ENCODE peak calls at places on chromosomes 7 and 10, in eight cellular contexts. Z, D, F, P, A, C, G and H are unnamed samples.

GRCh38 chr10:28872592-28873165 is 195.4 kb downstream of the BAMBI start:
- DNase-seq in P (no peak), G (no peak), F (no peak), C (no peak), D (no peak), Z (no peak), A (no peak), H (no peak)

GRCh38 chr10:69972951-69973350 is 79.7 kb upstream of the MACROH2A2 start:
- DNase-seq in C (no peak), Z (no peak), D (no peak), A (no peak), G (no peak), F (no peak), P (no peak), H (no peak)

GRCh38 chr7:48347426-48347825 is 176.2 kb downstream of the ABCA13 start:
- DNase-seq in D (no peak), P (no peak), A (no peak), C (no peak), Z (no peak), F (no peak), G (no peak), H (peak; percentile 53)

GRCh38 chr7:140656548-140657515 is 15.9 kb upstream of the ADCK2 start:
- DNase-seq in Z (no peak), G (peak; percentile 71), F (peak; percentile 30), P (no peak), D (no peak), C (peak; percentile 89), A (peak; percentile 83), H (peak; percentile 35)

GRCh38 chr10:2972216-2972615 is 95.1 kb upstream of the PFKP start:
- DNase-seq in F (no peak), Z (no peak), G (no peak), D (no peak), A (no peak), P (no peak), C (no peak), H (no peak)

GRCh38 chr10:79475119-79475653 is 29.8 kb upstream of the ZCCHC24 start:
- DNase-seq in A (no peak), G (no peak), Z (no peak), P (no peak), C (no peak), F (no peak), D (no peak), H (no peak)

GRCh38 chr10:102384606-102385429 is 10.7 kb upstream of the NFKB2 start:
- DNase-seq in G (no peak), P (no peak), A (no peak), Z (no peak), D (no peak), F (no peak), C (peak; percentile 52), H (no peak)

GRCh38 chr7:120860151-120860550 is 2.2 kb upstream of the TSPAN12 start:
- DNase-seq in A (no peak), F (no peak), P (no peak), G (no peak), Z (no peak), D (no peak), C (no peak), H (no peak)

GRCh38 chr10:42959833-42960232 is 117.0 kb upstream of the RET start:
- DNase-seq in A (no peak), C (no peak), Z (no peak), F (no peak), G (peak; percentile 10), D (no peak), P (peak; percentile 4), H (no peak)

GRCh38 chr7:45702751-45703150 is 128.6 kb downstream of the ADCY1 start:
- DNase-seq in A (no peak), G (no peak), Z (no peak), P (no peak), F (no peak), C (no peak), D (no peak), H (no peak)

GRCh38 chr10:44008270-44008916 is 359.7 kb upstream of the ZNF32 start:
- DNase-seq in Z (no peak), P (no peak), D (peak; percentile 4), G (no peak), A (peak; percentile 74), F (no peak), C (no peak), H (peak; percentile 88)

GRCh38 chr10:3592424-3592823 is 192.6 kb downstream of the KLF6 start:
- DNase-seq in A (no peak), Z (no peak), P (no peak), F (no peak), C (no peak), G (no peak), D (peak; percentile 19), H (no peak)

GRCh38 chr10:129962092-129962494 is 2.0 kb downstream of the EBF3 start:
- DNase-seq in Z (no peak), F (no peak), A (no peak), C (no peak), D (no peak), G (no peak), P (no peak), H (no peak)

GRCh38 chr7:97005764-97006145 is 402 bp downstream of the DLX6 start:
- DNase-seq in Z (no peak), G (no peak), A (no peak), C (no peak), F (no peak), P (no peak), D (no peak), H (no peak)
- H3K4me3 ChIP-seq in Z (no peak overlapping the region), G (peak overlapping the region; percentile 37), A (peak overlapping the region; percentile 41), C (no peak overlapping the region), F (no peak overlapping the region), P (peak overlapping the region; percentile 61), D (peak overlapping the region; percentile 59), H (peak overlapping the region; percentile 66)

DNA sequence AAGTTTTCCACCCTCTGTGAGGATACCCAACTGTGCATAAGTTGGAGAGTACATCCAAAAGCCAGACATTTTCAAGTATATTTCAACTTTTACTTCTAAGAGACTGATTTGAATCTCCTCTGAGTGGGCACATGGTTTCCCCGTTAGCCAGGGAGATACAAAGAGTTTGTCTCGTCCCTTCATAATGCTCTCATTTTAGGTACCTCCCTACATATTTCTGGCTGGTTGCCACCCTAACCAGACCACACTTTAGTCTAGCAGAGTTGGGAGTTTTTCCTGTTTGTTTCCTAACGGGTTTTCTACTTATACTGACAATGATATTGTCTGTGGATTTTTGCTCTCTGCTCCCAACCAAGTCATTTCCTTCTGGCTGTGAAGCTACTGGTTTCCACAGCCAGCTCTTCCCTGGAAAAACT is 180.3 kb downstream of the CCDC71L start:
- DNase-seq in P (no peak), A (no peak), C (no peak), G (no peak), F (no peak), Z (no peak), D (no peak), H (no peak)
- H3K27ac ChIP-seq in P (no peak overlapping the region), A (no peak overlapping the region), C (no peak overlapping the region), G (no peak overlapping the region), F (no peak overlapping the region), Z (no peak overlapping the region), D (no peak overlapping the region), H (no peak overlapping the region)

GRCh38 chr7:101134399-101134980 is 7.6 kb downstream of the SERPINE1 start:
- DNase-seq in Z (no peak), G (no peak), D (no peak), F (no peak), A (no peak), C (no peak), P (no peak), H (no peak)

GRCh38 chr7:101137651-101138148 is 10.8 kb downstream of the SERPINE1 start:
- DNase-seq in C (no peak), Z (no peak), A (peak; percentile 35), G (no peak), D (no peak), P (no peak), F (no peak), H (no peak)

GRCh38 chr7:101138149-101138870 is 11.4 kb downstream of the SERPINE1 start:
- DNase-seq in F (peak; percentile 73), D (peak; percentile 96), P (peak; percentile 57), Z (peak; percentile 75), C (peak; percentile 93), G (peak; percentile 70), A (peak; percentile 96), H (peak; percentile 64)

GRCh38 chr7:101140746-101141382 is 13.4 kb upstream of the AP1S1 start:
- DNase-seq in F (no peak), D (no peak), A (peak; percentile 76), G (no peak), Z (no peak), P (no peak), C (peak; percentile 52), H (no peak)

GRCh38 chr7:101140339-101140699 is 13.4 kb downstream of the SERPINE1 start:
- DNase-seq in F (no peak), Z (no peak), C (no peak), A (peak; percentile 47), D (no peak), G (no peak), P (no peak), H (no peak)
- H3K4me1 ChIP-seq in F (peaks cover 6% of the 10 kb centered on the region), Z (peaks cover 5% of the 10 kb centered on the region), C (peaks cover 48% of the 10 kb centered on the region), A (peaks cover 43% of the 10 kb centered on the region), D (peaks cover 44% of the 10 kb centered on the region), G (peaks cover 14% of the 10 kb centered on the region), P (peaks cover 18% of the 10 kb centered on the region), H (peaks cover 6% of the 10 kb centered on the region)

GRCh38 chr10:103543617-103544525 is 50.4 kb downstream of the NEURL1 start:
- DNase-seq in A (no peak), D (no peak), P (no peak), G (no peak), F (no peak), C (no peak), Z (no peak), H (no peak)

GRCh38 chr10:103545366-103545765 is 51.9 kb downstream of the NEURL1 start:
- DNase-seq in F (no peak), P (no peak), A (no peak), G (no peak), Z (no peak), D (no peak), C (no peak), H (no peak)

GRCh38 chr10:103544657-103545310 is 51.3 kb downstream of the NEURL1 start:
- DNase-seq in Z (no peak), C (no peak), G (no peak), D (no peak), A (no peak), F (no peak), P (no peak), H (no peak)

GRCh38 chr10:103540722-103541121 is 47.2 kb downstream of the NEURL1 start:
- DNase-seq in C (no peak), P (no peak), A (peak; percentile 30), D (peak; percentile 45), G (no peak), F (no peak), Z (no peak), H (no peak)

DNA sequence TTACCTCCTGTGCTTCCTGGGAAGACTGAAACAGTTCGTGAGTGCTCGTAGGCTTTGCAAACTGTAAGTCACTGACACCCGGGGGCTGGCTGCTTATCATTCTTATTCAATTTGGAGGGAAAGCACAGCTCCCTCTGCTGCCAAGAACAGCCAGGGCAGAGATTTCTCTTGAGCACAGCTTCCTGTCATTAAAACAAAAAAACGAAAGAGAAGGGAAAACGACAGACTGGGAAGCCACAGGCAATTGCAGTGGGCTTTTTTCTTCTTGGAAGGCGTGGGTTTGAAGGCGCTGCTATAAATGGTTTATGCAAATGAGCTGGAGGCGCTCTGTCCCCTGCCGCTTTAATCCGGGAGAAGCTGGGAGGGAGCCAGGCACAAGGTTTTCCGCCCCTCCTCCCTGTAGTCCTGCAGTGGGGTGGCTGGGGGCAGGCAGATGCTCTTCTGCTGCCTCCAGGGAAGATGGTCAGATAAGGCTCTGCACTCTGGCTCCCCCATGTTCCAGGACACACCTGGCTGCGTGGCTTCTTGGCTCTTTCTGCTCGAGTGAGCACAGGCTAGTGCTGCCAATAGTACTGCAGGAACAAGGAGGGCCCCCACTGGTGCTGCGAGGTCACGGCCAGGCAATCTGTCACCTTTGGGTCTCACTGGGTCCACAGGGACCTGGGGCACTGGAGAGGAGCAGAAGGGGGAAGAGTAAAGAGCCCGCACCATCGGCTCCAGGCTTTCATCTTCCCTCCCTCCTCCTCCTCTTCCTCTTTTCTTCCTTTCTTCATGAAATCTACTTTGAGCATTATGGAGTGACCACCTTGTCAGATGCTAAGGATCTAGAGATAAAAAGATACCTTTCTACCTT is 49.5 kb downstream of the NEURL1 start:
- DNase-seq in C (no peak), G (no peak), D (peak; percentile 48), P (no peak), F (no peak), Z (no peak), A (peak; percentile 25), H (peak; percentile 58)
- H3K4me3 ChIP-seq in C (no peak overlapping the region), G (peak overlapping the region; percentile 47), D (no peak overlapping the region), P (peak overlapping the region; percentile 57), F (peak overlapping the region; percentile 54), Z (peak overlapping the region; percentile 58), A (peak overlapping the region; percentile 31), H (peak overlapping the region; percentile 43)